ENCODE peak calls at places on chromosome 17, in nine cellular contexts. R, H, T, Y, E, O, M, S and G are unnamed samples.

GRCh38 chr17:73492125-73492801 is 152.0 kb downstream of the SDK2 start:
- DNase-seq in R (no peak), H (no peak), T (no peak), Y (no peak), E (no peak), O (no peak), M (no peak), S (no peak), G (no peak)

GRCh38 chr17:1643293-1643998 is 2.1 kb downstream of the SCARF1 start:
- DNase-seq in R (no peak), H (peak), T (peak), Y (peak), E (peak), O (peak), M (peak), S (no peak), G (peak)

GRCh38 chr17:9658593-9659211 is 13.4 kb downstream of the USP43 start:
- DNase-seq in R (no peak), H (peak), T (no peak), Y (no peak), E (no peak), O (no peak), M (no peak), S (no peak), G (no peak)

GRCh38 chr17:76014925-76015261 is 12.2 kb downstream of the EVPL start:
- DNase-seq in R (no peak), H (no peak), T (no peak), Y (peak), E (peak), O (no peak), M (no peak), S (no peak), G (no peak)

GRCh38 chr17:65530985-65531507 is 30.4 kb downstream of the AXIN2 start:
- DNase-seq in R (peak), H (no peak), T (no peak), Y (no peak), E (peak), O (no peak), M (no peak), S (no peak), G (no peak)

GRCh38 chr17:78839762-78840529 is 668 bp downstream of the USP36 start:
- DNase-seq in R (peak), H (peak), T (peak), Y (peak), E (peak), O (peak), M (peak), S (peak), G (peak)

GRCh38 chr17:40562841-40563370 is 2.4 kb downstream of the CCR7 start:
- DNase-seq in R (no peak), H (no peak), T (no peak), Y (no peak), E (no peak), O (no peak), M (no peak), S (no peak), G (no peak)

GRCh38 chr17:50308666-50309065 is 34.4 kb downstream of the TMEM92 start:
- DNase-seq in R (peak), H (no peak), T (no peak), Y (no peak), E (no peak), O (no peak), M (no peak), S (no peak), G (no peak)

GRCh38 chr17:40323731-40324650 is 15.0 kb downstream of the RARA start:
- DNase-seq in R (peak), H (no peak), T (no peak), Y (peak), E (no peak), O (peak), M (no peak), S (no peak), G (no peak)

DNA sequence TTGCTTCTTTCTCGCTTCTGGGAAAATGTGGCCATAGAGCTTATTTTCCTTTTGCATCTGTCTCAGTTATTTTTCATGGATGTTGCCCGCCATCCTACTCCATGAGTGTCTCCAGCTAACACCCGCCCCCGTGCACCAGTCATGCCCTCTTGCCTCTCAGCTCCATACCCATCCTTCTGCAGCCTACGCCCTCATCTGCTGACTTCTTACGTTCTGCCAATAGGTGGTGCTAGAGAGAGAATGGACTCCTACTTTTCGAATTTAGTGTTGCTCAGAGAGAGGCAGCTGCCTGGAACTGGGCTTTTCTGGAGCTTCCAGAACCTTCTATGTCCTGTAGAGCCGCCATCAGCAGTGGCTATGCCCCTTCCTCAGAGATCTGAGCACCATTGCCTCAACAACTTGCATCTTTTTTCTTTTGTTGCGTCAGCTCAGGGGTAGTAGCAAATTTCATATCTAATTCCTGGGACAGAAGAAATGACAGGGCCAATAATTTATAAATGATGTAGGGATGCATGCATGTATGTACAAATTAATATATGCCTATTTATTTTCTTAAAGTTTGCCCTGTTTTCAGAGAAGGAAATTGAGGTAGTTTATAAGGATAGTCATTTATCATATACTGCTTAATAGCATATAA is 119.7 kb upstream of the MYOCD start:
- DNase-seq in R (peak), H (peak), T (peak), Y (peak), E (peak), O (no peak), M (peak), S (no peak), G (no peak)
- TF ChIP-seq CTCF in R (peak), H (peak), T (peak), Y (peak), E (peak), O (no peak), M (peak), S (peak), G (peak)

GRCh38 chr17:2731807-2732206 is 17.6 kb downstream of the CCDC92B start:
- DNase-seq in R (no peak), H (no peak), T (no peak), Y (no peak), E (no peak), O (no peak), M (no peak), S (no peak), G (no peak)

GRCh38 chr17:2734939-2735338 is 14.5 kb downstream of the CCDC92B start:
- DNase-seq in R (no peak), H (no peak), T (no peak), Y (no peak), E (no peak), O (no peak), M (no peak), S (no peak), G (no peak)

GRCh38 chr17:2736956-2737355 is 12.5 kb downstream of the CCDC92B start:
- DNase-seq in R (no peak), H (no peak), T (no peak), Y (no peak), E (peak), O (no peak), M (no peak), S (no peak), G (no peak)

GRCh38 chr17:2737693-2738092 is 11.8 kb downstream of the CCDC92B start:
- DNase-seq in R (no peak), H (no peak), T (no peak), Y (no peak), E (no peak), O (no peak), M (no peak), S (no peak), G (no peak)

GRCh38 chr17:2735896-2736295 is 13.6 kb downstream of the CCDC92B start:
- DNase-seq in R (no peak), H (no peak), T (no peak), Y (no peak), E (no peak), O (no peak), M (no peak), S (no peak), G (no peak)
- TF ChIP-seq CTCF in R (no peak), H (no peak), T (no peak), Y (no peak), E (no peak), O (no peak), M (no peak), S (no peak), G (no peak)

GRCh38 chr17:81392909-81393654 is 2.2 kb upstream of the BAHCC1 start:
- DNase-seq in R (no peak), H (no peak), T (no peak), Y (peak), E (peak), O (no peak), M (no peak), S (no peak), G (no peak)
- TF ChIP-seq CTCF in R (no peak), H (no peak), T (no peak), Y (no peak), E (no peak), O (no peak), M (no peak), S (no peak), G (no peak)

GRCh38 chr17:17748604-17749003 is 67.3 kb downstream of the RAI1 start:
- DNase-seq in R (no peak), H (no peak), T (no peak), Y (no peak), E (no peak), O (no peak), M (no peak), S (no peak), G (no peak)

GRCh38 chr17:17749921-17750320 is 68.7 kb downstream of the RAI1 start:
- DNase-seq in R (peak), H (peak), T (peak), Y (peak), E (peak), O (peak), M (no peak), S (no peak), G (peak)

GRCh38 chr17:17745476-17746455 is 64.5 kb downstream of the RAI1 start:
- DNase-seq in R (no peak), H (no peak), T (no peak), Y (no peak), E (no peak), O (no peak), M (no peak), S (no peak), G (no peak)

GRCh38 chr17:17749025-17749772 is 67.9 kb downstream of the RAI1 start:
- DNase-seq in R (no peak), H (no peak), T (no peak), Y (no peak), E (peak), O (no peak), M (no peak), S (no peak), G (no peak)

GRCh38 chr17:17748179-17748578 is 66.9 kb downstream of the RAI1 start:
- DNase-seq in R (no peak), H (no peak), T (no peak), Y (no peak), E (no peak), O (no peak), M (no peak), S (no peak), G (no peak)
- TF ChIP-seq CTCF in R (no peak), H (no peak), T (no peak), Y (no peak), E (peak), O (no peak), M (no peak), S (no peak), G (peak)

GRCh38 chr17:386145-386876 is 33.7 kb upstream of the RPH3AL start:
- DNase-seq in R (peak), H (peak), T (peak), Y (peak), E (peak), O (peak), M (peak), S (peak), G (peak)
- TF ChIP-seq CTCF in R (no peak), H (peak), T (peak), Y (peak), E (peak), O (peak), M (peak), S (peak), G (peak)

DNA sequence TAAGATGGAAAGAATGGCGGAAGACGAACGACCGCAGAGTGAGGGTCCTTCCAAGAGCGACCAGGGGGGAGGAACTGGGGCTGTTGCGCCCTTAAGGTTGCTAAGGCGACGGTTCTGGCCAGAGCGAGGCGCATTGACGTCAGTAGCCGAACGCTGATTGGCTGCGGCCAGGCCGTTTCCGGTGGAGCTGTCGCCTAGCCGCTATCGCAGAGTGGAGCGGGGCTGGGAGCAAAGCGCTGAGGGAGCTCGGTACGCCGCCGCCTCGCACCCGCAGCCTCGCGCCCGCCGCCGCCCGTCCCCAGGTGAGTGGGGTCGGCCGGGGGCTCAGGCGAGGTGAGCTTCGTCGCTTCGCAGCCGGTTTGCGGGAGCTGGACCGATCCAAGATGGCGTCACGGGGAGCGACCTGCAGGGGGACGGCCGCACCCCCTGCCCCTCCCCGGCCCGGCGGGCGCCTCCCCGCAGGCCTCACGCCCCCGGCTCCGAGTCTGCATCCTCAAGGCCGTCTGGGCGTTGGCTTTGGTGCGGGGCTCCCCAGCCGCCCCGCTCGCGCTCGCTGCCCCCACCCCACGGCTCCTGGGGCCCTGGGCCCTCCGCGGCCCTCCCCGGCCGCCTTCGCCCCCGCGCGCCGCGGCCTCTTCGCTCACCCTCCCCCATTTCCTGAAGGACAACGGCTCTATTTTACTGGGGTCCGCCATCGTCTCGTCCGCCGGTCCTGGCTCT is at the start of gene PRKAR1A:
- DNase-seq in R (peak), H (peak), T (peak), Y (peak), E (peak), O (peak), M (peak), S (peak), G (peak)
- TF ChIP-seq CTCF in R (no peak), H (no peak), T (no peak), Y (no peak), E (no peak), O (no peak), M (no peak), S (no peak), G (no peak)

GRCh38 chr17:34146440-34147043 is 108.5 kb upstream of the CCL2 start:
- DNase-seq in R (no peak), H (peak), T (peak), Y (no peak), E (peak), O (peak), M (peak), S (no peak), G (peak)
- TF ChIP-seq CTCF in R (peak), H (peak), T (peak), Y (no peak), E (peak), O (peak), M (peak), S (no peak), G (peak)

DNA sequence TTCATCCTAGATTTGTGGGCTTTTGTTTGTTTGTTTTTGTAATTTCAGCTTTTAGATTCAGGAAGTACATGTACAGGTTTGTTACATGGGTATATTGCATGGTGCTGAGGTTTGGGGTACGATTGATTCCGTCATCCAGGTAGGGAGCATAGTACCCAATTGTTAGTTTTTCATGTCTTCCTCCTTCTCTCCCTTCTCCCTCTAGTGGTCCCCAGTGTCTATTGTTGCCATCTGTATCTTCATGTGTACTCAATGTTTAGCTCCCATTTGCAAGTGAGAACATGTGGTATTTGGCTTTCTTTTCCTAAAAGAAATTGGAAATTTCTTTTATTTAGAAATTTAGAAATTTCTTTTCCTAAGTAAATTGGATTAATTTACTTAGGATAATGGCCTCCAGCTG is 37.1 kb upstream of the BCAS3 start:
- DNase-seq in R (peak), H (peak), T (no peak), Y (no peak), E (no peak), O (no peak), M (no peak), S (no peak), G (no peak)
- TF ChIP-seq CTCF in R (peak), H (peak), T (peak), Y (no peak), E (peak), O (no peak), M (peak), S (no peak), G (peak)

GRCh38 chr17:80375186-80375585 is 39.8 kb upstream of the ENDOV start:
- DNase-seq in R (no peak), H (no peak), T (no peak), Y (no peak), E (no peak), O (no peak), M (no peak), S (no peak), G (no peak)
- TF ChIP-seq CTCF in R (no peak), H (no peak), T (no peak), Y (no peak), E (no peak), O (no peak), M (no peak), S (no peak), G (no peak)

GRCh38 chr17:77382966-77383612 is 242.3 kb downstream of the SEC14L1 start:
- DNase-seq in R (peak), H (no peak), T (no peak), Y (peak), E (no peak), O (no peak), M (no peak), S (no peak), G (no peak)

GRCh38 chr17:77381185-77381700 is 240.5 kb downstream of the SEC14L1 start:
- DNase-seq in R (no peak), H (peak), T (no peak), Y (no peak), E (peak), O (no peak), M (no peak), S (no peak), G (no peak)

GRCh38 chr17:77383613-77384608 is 243.1 kb downstream of the SEC14L1 start:
- DNase-seq in R (no peak), H (no peak), T (no peak), Y (peak), E (no peak), O (no peak), M (no peak), S (no peak), G (no peak)

GRCh38 chr17:77381731-77382130 is 241.0 kb downstream of the SEC14L1 start:
- DNase-seq in R (no peak), H (no peak), T (no peak), Y (no peak), E (no peak), O (no peak), M (no peak), S (no peak), G (no peak)

DNA sequence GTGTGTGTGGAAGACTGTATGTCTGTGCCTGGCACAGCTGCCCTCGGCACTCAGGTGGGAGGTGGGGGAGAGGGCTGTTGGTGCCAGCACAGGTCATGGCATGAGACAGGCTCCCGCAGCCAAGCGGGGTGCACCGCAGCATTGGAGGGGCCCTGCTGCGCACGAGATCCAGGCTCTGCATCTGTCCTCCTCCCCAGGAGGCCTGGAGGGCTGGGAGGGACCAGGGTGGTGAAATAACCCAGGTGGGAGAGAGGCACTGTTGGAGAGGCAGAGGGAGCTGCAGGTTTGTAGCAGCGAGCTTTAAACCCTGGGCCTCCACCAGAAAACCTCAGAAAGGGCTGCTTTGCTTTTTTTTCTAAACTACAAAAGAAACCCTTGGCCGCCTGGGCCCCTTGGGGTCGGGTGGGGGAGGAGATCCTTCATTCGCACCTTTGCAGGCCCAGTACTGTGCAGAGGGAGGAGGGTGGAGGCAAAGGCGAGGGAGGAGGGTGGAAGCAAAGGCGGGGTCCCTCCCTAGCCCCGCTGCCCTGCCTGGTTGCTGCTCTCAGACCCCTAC is 241.7 kb downstream of the SEC14L1 start:
- DNase-seq in R (no peak), H (peak), T (peak), Y (peak), E (no peak), O (no peak), M (no peak), S (no peak), G (no peak)
- TF ChIP-seq CTCF in R (no peak), H (peak), T (no peak), Y (no peak), E (no peak), O (no peak), M (no peak), S (no peak), G (no peak)